ENCODE peak calls at places on chromosomes 12 and 14, in five cellular contexts. K, F, J, I and D are unnamed samples.

GRCh38 chr12:121719926-121720414 is 7.4 kb downstream of the TMEM120B start:
- DNase-seq in I (no peak), F (no peak), J (peak), K (no peak), D (no peak)

GRCh38 chr12:124696689-124697476 is 129.5 kb upstream of the NCOR2 start:
- DNase-seq in K (no peak), F (no peak), I (no peak), J (no peak), D (no peak)

GRCh38 chr14:46008348-46008747 is 643.2 kb downstream of the RPL10L start:
- DNase-seq in I (no peak), K (no peak), F (no peak), J (no peak), D (no peak)

GRCh38 chr12:103571286-103571685 is 15.8 kb upstream of the STAB2 start:
- DNase-seq in J (no peak), I (no peak), F (no peak), K (peak), D (no peak)

GRCh38 chr14:52328286-52328685 is 14.2 kb downstream of the PTGER2 start:
- DNase-seq in I (no peak), F (no peak), K (no peak), J (peak), D (no peak)

GRCh38 chr12:24922109-24922508 is 26.8 kb downstream of the BCAT1 start:
- DNase-seq in K (no peak), J (no peak), F (no peak), I (no peak), D (no peak)

GRCh38 chr12:122845041-122845864 is 10.0 kb downstream of the HIP1R start:
- DNase-seq in I (no peak), K (peak), J (no peak), F (no peak), D (no peak)

GRCh38 chr14:91244501-91244901 is at the start of gene GPR68:
- DNase-seq in K (peak), I (no peak), J (peak), F (no peak), D (peak)

GRCh38 chr14:99596772-99597171 is 7.2 kb downstream of the CCDC85C start:
- DNase-seq in K (no peak), I (no peak), F (no peak), J (no peak), D (no peak)

GRCh38 chr14:94601961-94602391 is 10.2 kb upstream of the SERPINA3 start:
- DNase-seq in I (peak), F (peak), K (no peak), J (peak), D (peak)

GRCh38 chr14:64717870-64718269 is 13.6 kb downstream of the PLEKHG3 start:
- DNase-seq in K (peak), F (peak), I (peak), J (peak), D (peak)

GRCh38 chr12:24118675-24119074 is 169.2 kb upstream of the SOX5 start:
- DNase-seq in I (no peak), J (peak), K (no peak), F (no peak), D (no peak)

GRCh38 chr14:69648480-69649414 is 37.4 kb downstream of the SUSD6 start:
- DNase-seq in J (peak), K (no peak), I (no peak), F (no peak), D (peak)

GRCh38 chr12:102120564-102120873 is 536 bp downstream of the PARPBP start:
- DNase-seq in F (no peak), I (no peak), K (no peak), J (no peak), D (no peak)

GRCh38 chr12:48690990-48691389 is 9.0 kb upstream of the KANSL2 start:
- DNase-seq in F (no peak), K (no peak), J (no peak), I (no peak), D (no peak)

GRCh38 chr14:22188346-22188745 is 400.7 kb downstream of the DAD1 start:
- DNase-seq in J (peak), I (no peak), K (no peak), F (no peak), D (no peak)

GRCh38 chr12:59780605-59781135 is 184.8 kb downstream of the SLC16A7 start:
- DNase-seq in F (no peak), J (peak), K (no peak), I (no peak), D (no peak)

GRCh38 chr12:79934309-79935020 is 432 bp downstream of the PPP1R12A start:
- DNase-seq in K (peak), F (peak), I (peak), J (peak), D (peak)

GRCh38 chr12:124026755-124027745 is 54.0 kb downstream of the ZNF664 start:
- DNase-seq in K (no peak), F (no peak), J (peak), I (no peak), D (no peak)

GRCh38 chr12:111686574-111687105 is 787 bp downstream of the ACAD10 start:
- DNase-seq in I (no peak), F (no peak), J (peak), K (no peak), D (no peak)

GRCh38 chr14:104935026-104935650 is 10.5 kb downstream of the PLD4 start:
- DNase-seq in J (no peak), I (no peak), F (peak), K (no peak), D (no peak)

GRCh38 chr14:90757452-90757851 is 58.8 kb downstream of the TTC7B start:
- DNase-seq in J (no peak), I (peak), F (no peak), K (no peak), D (no peak)

GRCh38 chr12:68455676-68456345 is 123.6 kb upstream of the MDM1 start:
- DNase-seq in K (no peak), F (no peak), J (peak), I (no peak), D (no peak)

GRCh38 chr14:81402123-81402495 is 2.0 kb upstream of the STON2 start:
- DNase-seq in I (no peak), K (no peak), J (no peak), F (no peak), D (no peak)

GRCh38 chr12:102095677-102096263 is 24.1 kb downstream of the NUP37 start:
- DNase-seq in I (no peak), F (no peak), K (no peak), J (peak), D (no peak)

GRCh38 chr12:113381237-113381636 is 22.4 kb downstream of the SDS start:
- DNase-seq in F (no peak), J (no peak), K (no peak), I (no peak), D (no peak)

GRCh38 chr14:36605506-36605857 is 23.1 kb upstream of the NKX2-8 start:
- DNase-seq in K (no peak), J (no peak), F (no peak), I (no peak), D (no peak)

GRCh38 chr14:65229431-65230286 is 127.3 kb upstream of the MAX start:
- DNase-seq in J (no peak), F (peak), I (peak), K (peak), D (peak)

GRCh38 chr12:130335517-130336392 is 1.9 kb upstream of the PIWIL1 start:
- DNase-seq in I (peak), K (no peak), J (peak), F (peak), D (no peak)

GRCh38 chr12:52921488-52922165 is 16.8 kb upstream of the KRT8 start:
- DNase-seq in F (no peak), I (no peak), K (no peak), J (no peak), D (no peak)

GRCh38 chr12:52926596-52927241 is 21.8 kb upstream of the KRT8 start:
- DNase-seq in F (no peak), I (no peak), J (no peak), K (no peak), D (no peak)

GRCh38 chr12:52927964-52928363 is 21.0 kb upstream of the KRT18 start:
- DNase-seq in I (no peak), K (no peak), J (no peak), F (no peak), D (no peak)

GRCh38 chr12:52925717-52926595 is 21.1 kb upstream of the KRT8 start:
- DNase-seq in J (no peak), K (no peak), F (no peak), I (no peak), D (no peak)

GRCh38 chr12:52924764-52925716 is 20.2 kb upstream of the KRT8 start:
- DNase-seq in I (no peak), J (peak), F (no peak), K (no peak), D (no peak)
- TF ChIP-seq POLR2A in I (no peak), J (no peak), F (no peak), K (no peak), D (no peak)

GRCh38 chr12:87848248-87848868 is 180.8 kb downstream of the C12orf50 start:
- DNase-seq in I (peak), F (no peak), K (no peak), J (peak), D (no peak)

GRCh38 chr12:87849074-87849473 is 180.1 kb downstream of the C12orf50 start:
- DNase-seq in K (no peak), J (no peak), I (no peak), F (no peak), D (no peak)

GRCh38 chr12:87853448-87854003 is 175.7 kb downstream of the C12orf50 start:
- DNase-seq in K (no peak), J (no peak), I (no peak), F (no peak), D (no peak)
- TF ChIP-seq CTCF in K (no peak), J (no peak), I (no peak), F (no peak), D (no peak)

GRCh38 chr12:70540996-70541395 is 96.2 kb downstream of the PTPRB start:
- DNase-seq in K (no peak), F (no peak), J (no peak), I (no peak), D (no peak)

DNA sequence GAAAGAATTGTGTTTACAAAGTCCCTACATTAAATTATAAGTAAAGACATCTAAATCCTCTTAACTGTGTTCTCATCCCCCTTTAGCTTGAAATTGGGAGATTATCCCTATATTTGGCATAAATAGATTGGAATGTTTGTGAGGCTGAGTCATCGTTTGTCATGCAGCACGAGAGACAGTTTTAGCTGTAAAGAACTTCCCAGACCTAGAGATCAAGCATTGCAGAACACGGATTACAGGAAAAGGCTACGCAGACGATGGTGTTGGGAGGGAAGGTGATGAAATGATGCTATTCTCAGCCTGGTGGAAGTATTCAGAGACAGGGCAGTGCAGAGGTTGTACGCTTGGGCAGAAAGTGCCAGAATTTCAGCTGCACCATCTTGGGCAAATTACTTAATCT is 93.8 kb downstream of the PTPRB start:
- DNase-seq in F (no peak), J (peak), I (no peak), K (no peak), D (no peak)
- TF ChIP-seq POLR2A in F (no peak), J (no peak), I (no peak), K (no peak), D (no peak)

GRCh38 chr12:40298341-40298740 is 73.5 kb downstream of the LRRK2 start:
- DNase-seq in K (no peak), J (no peak), F (no peak), I (no peak), D (no peak)

GRCh38 chr12:40287369-40287975 is 62.7 kb downstream of the LRRK2 start:
- DNase-seq in F (no peak), I (no peak), K (no peak), J (no peak), D (no peak)

DNA sequence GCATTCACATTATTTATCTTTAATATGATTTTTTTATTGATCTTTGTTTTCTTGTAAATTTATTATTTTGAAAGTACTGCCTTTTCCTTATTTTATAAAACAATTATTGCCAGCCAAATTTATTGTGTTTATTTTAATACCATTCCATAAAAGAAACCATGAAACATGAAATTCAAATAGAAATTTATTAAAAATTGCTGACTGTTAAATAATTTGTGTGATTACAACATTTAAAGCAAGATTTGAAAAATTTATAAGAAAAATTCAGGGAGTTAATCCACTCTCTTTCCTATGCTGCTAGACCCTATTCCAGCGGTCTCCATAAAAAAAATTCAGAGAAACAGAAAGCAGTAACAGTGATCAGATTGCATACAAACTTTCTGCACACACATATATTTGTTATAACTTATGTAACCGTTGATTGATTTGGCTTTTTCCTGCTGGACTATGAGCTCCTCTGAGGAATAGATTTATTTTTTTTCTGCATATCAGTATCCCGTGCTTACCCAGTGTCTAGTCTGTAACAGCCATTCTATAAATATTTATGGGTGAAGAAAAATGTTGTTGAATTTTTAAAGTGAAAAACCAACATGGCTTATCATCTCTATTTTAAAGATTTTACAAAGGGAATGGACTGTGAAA is 68.1 kb downstream of the LRRK2 start:
- DNase-seq in I (no peak), F (no peak), J (no peak), K (no peak), D (no peak)
- TF ChIP-seq CTCF in I (no peak), F (no peak), J (no peak), K (no peak), D (no peak)

GRCh38 chr12:57864382-57864781 is 17.9 kb upstream of the CTDSP2 start:
- DNase-seq in F (no peak), J (no peak), K (no peak), I (peak), D (no peak)

GRCh38 chr12:57866308-57867019 is 19.9 kb upstream of the CTDSP2 start:
- DNase-seq in I (no peak), K (no peak), J (no peak), F (no peak), D (no peak)

GRCh38 chr12:57863676-57864075 is 17.1 kb upstream of the CTDSP2 start:
- DNase-seq in J (no peak), I (no peak), K (no peak), F (no peak), D (no peak)

GRCh38 chr12:57861967-57862366 is 15.4 kb upstream of the CTDSP2 start:
- DNase-seq in I (no peak), F (no peak), K (no peak), J (no peak), D (no peak)

DNA sequence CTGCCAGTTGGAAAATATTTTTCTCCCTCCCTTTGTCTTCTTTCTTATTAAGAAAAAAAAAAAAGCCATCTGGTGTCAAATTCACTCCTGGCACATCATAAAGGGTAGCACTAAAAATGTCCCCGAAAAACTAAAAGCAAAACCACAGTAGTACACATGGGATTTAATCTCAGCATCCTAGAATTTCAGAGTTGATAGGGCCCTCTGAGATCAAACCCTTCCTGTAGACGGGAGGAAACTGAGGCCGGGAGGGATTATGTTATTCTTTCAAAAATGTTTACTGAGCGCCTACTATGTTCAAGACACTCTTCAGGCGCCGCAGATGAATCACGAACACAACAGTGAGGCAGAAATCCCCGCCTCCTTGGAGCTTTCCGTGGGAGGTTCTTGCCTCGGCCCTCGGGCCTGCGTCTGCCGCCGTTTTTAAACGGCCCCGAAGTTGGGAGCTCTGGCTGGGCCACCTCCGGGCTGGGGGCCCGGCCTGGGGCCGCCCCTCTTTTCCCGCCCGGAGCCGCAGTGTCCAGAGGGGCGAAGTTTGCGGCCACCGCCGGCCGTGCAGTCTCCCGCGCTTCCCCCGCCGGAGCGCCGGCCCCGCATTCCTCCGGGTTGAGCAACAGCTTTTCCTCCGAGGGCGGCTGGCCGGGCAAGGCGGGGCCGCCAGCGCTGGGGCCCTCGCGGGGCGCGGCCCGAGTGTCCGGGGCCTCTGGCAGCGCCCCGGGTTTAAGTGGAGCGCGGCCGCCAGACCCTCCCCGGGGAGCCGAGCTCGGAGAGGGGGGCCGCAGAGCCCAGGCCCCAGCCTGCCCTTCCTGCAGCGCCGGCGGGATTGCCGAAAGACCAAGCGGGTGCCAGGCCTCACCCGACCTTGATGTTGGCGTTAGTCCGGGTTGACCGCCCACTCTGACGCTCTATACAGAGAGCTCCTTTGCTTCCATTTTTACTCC is 18.6 kb upstream of the CTDSP2 start:
- DNase-seq in J (peak), I (peak), F (peak), K (peak), D (peak)
- TF ChIP-seq POLR2A in J (no peak), I (peak), F (peak), K (peak), D (no peak)

GRCh38 chr12:28237423-28237822 is 47.2 kb downstream of the CCDC91 start:
- DNase-seq in K (no peak), F (no peak), I (no peak), J (no peak), D (no peak)
- TF ChIP-seq CTCF in K (no peak), F (no peak), I (no peak), J (no peak), D (no peak)

GRCh38 chr14:103552011-103552797 is 10.3 kb downstream of the BAG5 start:
- DNase-seq in J (peak), K (no peak), F (peak), I (no peak), D (peak)
- TF ChIP-seq POLR2A in J (no peak), K (peak), F (no peak), I (no peak), D (no peak)

GRCh38 chr12:85951823-85952222 is 77.7 kb downstream of the NTS start:
- DNase-seq in J (peak), I (no peak), K (no peak), F (no peak), D (no peak)
- TF ChIP-seq CTCF in J (peak), I (peak), K (no peak), F (no peak), D (no peak)

DNA sequence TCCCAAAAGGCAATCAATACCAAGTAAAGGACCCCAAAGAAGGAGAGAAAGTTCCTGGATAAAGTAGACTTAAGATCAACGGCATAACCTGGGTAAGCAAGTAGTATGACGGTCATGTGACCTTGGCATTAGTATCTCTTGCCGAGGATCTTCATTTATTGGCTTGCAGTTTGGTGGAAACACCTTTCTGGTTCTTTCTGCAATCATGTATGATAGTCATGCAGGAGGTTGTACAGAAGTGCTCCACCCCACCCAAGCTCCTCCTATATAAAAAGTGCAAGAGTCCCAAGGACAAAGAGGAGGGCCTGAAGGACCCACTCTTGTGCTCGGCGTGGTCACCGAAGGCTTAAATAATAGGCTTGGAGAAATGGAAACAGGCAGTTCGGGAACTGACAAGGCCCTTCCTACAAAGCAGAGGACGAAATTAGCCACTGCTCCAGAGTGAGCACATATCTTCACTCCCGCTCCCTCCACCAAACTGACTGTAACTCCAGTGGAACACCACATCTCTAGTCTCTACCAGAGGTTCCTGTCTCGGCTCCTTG is 750 bp downstream of the CS start:
- DNase-seq in J (peak), I (peak), F (no peak), K (no peak), D (peak)
- TF ChIP-seq POLR2A in J (no peak), I (no peak), F (no peak), K (no peak), D (no peak)

GRCh38 chr12:3125674-3126073 is 48.5 kb downstream of the TSPAN9 start:
- DNase-seq in I (no peak), F (no peak), K (no peak), J (no peak), D (no peak)

GRCh38 chr12:3123729-3124128 is 46.5 kb downstream of the TSPAN9 start:
- DNase-seq in K (no peak), J (no peak), I (no peak), F (no peak), D (no peak)

GRCh38 chr12:3120701-3121100 is 43.5 kb downstream of the TSPAN9 start:
- DNase-seq in F (no peak), I (no peak), J (no peak), K (no peak), D (no peak)

GRCh38 chr12:3124917-3125316 is 47.7 kb downstream of the TSPAN9 start:
- DNase-seq in I (no peak), J (no peak), F (no peak), K (no peak), D (no peak)

GRCh38 chr12:3122841-3123678 is 45.9 kb downstream of the TSPAN9 start:
- DNase-seq in I (no peak), J (peak), K (no peak), F (peak), D (peak)
- TF ChIP-seq CTCF in I (no peak), J (peak), K (peak), F (peak), D (no peak)